ENCODE peak calls at places on chromosomes 2 and 18, in four cellular contexts. Z is fibroblast of lung; U is body of pancreas; X is CD4-positive, alpha-beta T cell. R is an unnamed sample.

GRCh38 chr18:25915907-25916306 is 174.5 kb downstream of the SS18 start:
- DNase-seq in X (no peak), U (no peak), Z (no peak), R (no peak)

GRCh38 chr2:56132138-56132537 is 51.7 kb upstream of the CCDC85A start:
- DNase-seq in X (no peak), U (no peak), Z (peak; percentile 59), R (no peak)

GRCh38 chr18:55064760-55065159 is 105.5 kb upstream of the CCDC68 start:
- DNase-seq in U (no peak), X (no peak), Z (no peak), R (no peak)

GRCh38 chr2:120991401-120991800 is 255.7 kb downstream of the GLI2 start:
- DNase-seq in X (no peak), U (no peak), Z (no peak), R (peak; percentile 11)

GRCh38 chr2:188227713-188228112 is 64.0 kb upstream of the GULP1 start:
- DNase-seq in U (no peak), X (no peak), Z (no peak), R (no peak)

GRCh38 chr18:37385846-37386435 is 179.7 kb downstream of the CELF4 start:
- DNase-seq in U (no peak), X (no peak), Z (peak; percentile 58), R (no peak)

GRCh38 chr2:233280114-233280693 is 27.4 kb upstream of the SAG start:
- DNase-seq in Z (no peak), U (no peak), X (no peak), R (no peak)

GRCh38 chr2:229922449-229923386 is at the start of gene FBXO36:
- DNase-seq in U (peak; percentile 89), Z (no peak), X (peak; percentile 82), R (peak; percentile 88)

GRCh38 chr2:200786423-200786822 is 25.3 kb upstream of the BZW1 start:
- DNase-seq in Z (peak; percentile 89), X (no peak), U (no peak), R (no peak)

GRCh38 chr18:14928396-14928795 is 180.4 kb downstream of the ANKRD30B start:
- DNase-seq in U (no peak), X (no peak), Z (no peak), R (no peak)
- H3K9me3 ChIP-seq in U (no peaks in the 10 kb centered on the region), X (no peaks in the 10 kb centered on the region), Z (no peaks in the 10 kb centered on the region), R (no peaks in the 10 kb centered on the region)

DNA sequence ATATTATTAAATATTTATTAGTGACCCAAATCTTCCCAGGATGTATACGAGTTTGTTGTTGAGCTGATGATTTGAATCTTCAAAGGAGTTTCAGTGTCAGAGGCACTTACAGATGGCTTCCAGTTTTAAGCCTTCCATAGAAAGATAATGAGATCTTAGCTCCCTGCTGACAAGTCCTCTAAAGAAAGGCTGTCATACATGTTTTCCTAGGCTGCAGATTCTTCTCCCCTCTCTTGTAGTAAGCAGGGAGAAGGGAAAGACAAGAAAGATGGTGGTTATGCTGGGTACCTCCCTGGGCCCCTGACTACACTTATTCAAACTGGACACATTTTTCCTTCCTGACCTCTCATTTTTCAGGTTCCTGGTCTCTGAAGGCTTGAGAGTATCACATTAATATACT is 8.1 kb upstream of the GAREM1 start:
- DNase-seq in U (no peak), Z (no peak), X (no peak), R (no peak)
- H3K9me3 ChIP-seq in U (no peaks in the 10 kb centered on the region), Z (no peaks in the 10 kb centered on the region), X (no peaks in the 10 kb centered on the region), R (no peaks in the 10 kb centered on the region)

DNA sequence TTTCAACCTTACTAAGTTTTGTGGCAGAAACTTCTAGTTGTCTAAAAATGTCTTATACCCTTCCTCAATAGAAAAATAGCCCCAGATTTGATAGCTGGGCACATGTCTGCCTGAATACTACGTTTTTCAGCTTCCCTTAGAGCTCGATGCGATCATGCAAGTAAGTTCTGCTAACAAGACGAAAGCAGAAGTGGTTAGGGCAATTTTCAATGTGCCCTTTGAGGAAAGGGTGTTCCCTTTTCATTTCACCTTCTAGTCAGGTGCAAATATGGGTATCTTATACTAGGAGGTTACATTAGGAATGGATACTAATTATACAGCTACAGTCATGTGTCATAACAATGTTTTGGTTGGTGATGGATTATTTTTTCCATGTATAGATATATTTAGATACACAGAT is 1572.1 kb upstream of the LRRTM1 start:
- DNase-seq in U (no peak), X (no peak), Z (no peak), R (no peak)
- H3K9me3 ChIP-seq in U (no peaks in the 10 kb centered on the region), X (no peaks in the 10 kb centered on the region), Z (no peaks in the 10 kb centered on the region), R (no peaks in the 10 kb centered on the region)

GRCh38 chr2:160085662-160086061 is 23.2 kb upstream of the PLA2R1 start:
- DNase-seq in Z (no peak), X (no peak), U (no peak), R (no peak)

GRCh38 chr2:160096414-160096813 is 34.0 kb upstream of the PLA2R1 start:
- DNase-seq in Z (no peak), U (no peak), X (no peak), R (no peak)

GRCh38 chr2:160092445-160092844 is 30.0 kb upstream of the PLA2R1 start:
- DNase-seq in X (no peak), U (no peak), Z (no peak), R (no peak)

GRCh38 chr2:160087854-160088745 is 25.7 kb upstream of the PLA2R1 start:
- DNase-seq in Z (peak; percentile 29), U (no peak), X (no peak), R (no peak)

DNA sequence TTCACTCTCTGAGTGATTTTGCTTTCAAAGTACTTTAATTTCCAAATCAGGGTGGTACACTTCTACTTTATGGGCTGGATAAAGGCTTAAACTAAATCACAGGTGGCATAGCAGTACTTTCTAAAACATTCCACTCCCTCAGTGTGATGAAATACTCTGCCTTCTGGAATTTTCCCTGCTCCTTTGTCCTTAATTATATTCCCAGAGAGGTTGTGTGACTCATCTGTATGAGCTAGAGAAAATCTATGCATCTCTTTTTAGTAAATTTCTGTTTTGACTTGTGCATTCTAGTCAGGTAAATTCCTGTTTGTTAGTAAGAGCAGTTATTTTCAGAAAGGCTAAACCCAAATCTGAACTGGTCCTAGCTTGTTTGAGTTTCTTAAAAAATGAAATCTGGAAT is 29.0 kb upstream of the PLA2R1 start:
- DNase-seq in U (no peak), Z (peak; percentile 19), X (no peak), R (no peak)
- H3K9me3 ChIP-seq in U (no peaks in the 10 kb centered on the region), Z (no peaks in the 10 kb centered on the region), X (peaks cover 31% of the 10 kb centered on the region), R (peaks cover 65% of the 10 kb centered on the region)

DNA sequence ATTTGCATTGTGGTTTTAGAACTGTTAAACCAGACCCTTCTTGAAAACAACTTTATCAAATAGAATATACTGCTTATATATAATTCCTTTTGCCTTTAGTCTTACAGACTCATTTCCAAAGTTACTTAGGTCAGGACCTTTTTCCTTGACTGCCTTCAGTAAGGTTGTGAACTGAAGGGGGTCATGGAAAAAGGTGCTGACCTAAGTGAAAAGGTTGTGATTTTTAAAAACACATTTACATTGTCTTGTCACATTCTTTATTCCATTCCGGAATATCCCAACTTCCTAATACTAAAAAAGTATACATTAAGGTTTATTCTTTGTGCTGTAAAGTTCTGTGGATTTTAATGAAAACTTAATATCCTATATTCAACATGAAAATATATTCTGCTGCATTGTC is 581.4 kb downstream of the SOCS6 start:
- DNase-seq in Z (no peak), U (no peak), X (no peak), R (no peak)
- H3K9me3 ChIP-seq in Z (no peaks in the 10 kb centered on the region), U (no peaks in the 10 kb centered on the region), X (peaks cover 2% of the 10 kb centered on the region), R (no peaks in the 10 kb centered on the region)

DNA sequence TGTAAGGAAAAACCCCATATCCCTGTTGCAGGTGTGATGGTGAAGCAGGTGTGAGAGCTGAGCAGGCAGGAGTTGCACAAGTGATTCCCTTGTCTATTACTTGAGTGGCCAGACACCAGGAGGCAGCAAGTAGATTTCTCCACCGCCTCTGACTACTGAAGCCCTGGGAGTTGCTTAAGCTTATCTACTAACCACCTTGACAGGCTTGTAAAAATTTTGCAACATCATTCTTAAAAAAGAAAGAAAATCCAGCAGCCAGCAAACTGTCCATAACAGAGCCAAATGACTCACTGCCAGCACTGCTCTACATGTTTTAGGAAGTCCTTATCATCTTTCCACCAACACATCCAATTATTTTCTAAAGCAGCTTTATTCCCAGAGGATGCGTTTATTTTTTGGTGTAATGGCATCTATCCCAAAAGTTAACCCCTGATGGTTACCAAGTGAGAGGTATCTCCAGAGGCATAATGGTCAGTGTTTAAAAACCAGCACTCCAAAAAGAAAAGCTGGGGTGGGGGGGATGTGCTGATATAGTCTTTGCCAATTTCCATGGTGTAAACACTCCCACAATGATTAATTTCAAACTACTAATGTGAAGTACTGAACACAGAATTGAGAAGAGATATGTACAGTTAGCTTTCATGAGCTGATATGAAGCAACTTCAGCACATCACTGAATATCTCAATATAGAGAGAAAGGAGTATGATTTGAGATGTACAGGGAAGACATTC is 16.3 kb upstream of the GPR39 start:
- DNase-seq in Z (peak; percentile 21), X (no peak), U (peak; percentile 19), R (no peak)
- H3K9me3 ChIP-seq in Z (no peaks in the 10 kb centered on the region), X (no peaks in the 10 kb centered on the region), U (no peaks in the 10 kb centered on the region), R (no peaks in the 10 kb centered on the region)

GRCh38 chr18:35588122-35588521 is 6.6 kb downstream of the GALNT1 start:
- DNase-seq in Z (no peak), X (no peak), U (no peak), R (no peak)

GRCh38 chr18:35590935-35591334 is 9.4 kb downstream of the GALNT1 start:
- DNase-seq in U (no peak), Z (no peak), X (no peak), R (no peak)

GRCh38 chr18:35585608-35586007 is 4.1 kb downstream of the GALNT1 start:
- DNase-seq in X (no peak), Z (no peak), U (no peak), R (no peak)

GRCh38 chr18:35592298-35592697 is 10.8 kb downstream of the GALNT1 start:
- DNase-seq in Z (no peak), X (no peak), U (no peak), R (no peak)

GRCh38 chr18:35588995-35589394 is 7.5 kb downstream of the GALNT1 start:
- DNase-seq in U (no peak), Z (no peak), X (peak; percentile 9), R (no peak)
- H3K9me3 ChIP-seq in U (no peaks in the 10 kb centered on the region), Z (no peaks in the 10 kb centered on the region), X (no peaks in the 10 kb centered on the region), R (peaks cover 8% of the 10 kb centered on the region)

GRCh38 chr2:216501854-216502253 is 3.2 kb downstream of the RPL37A start:
- DNase-seq in U (no peak), Z (no peak), X (no peak), R (no peak)
- H3K9me3 ChIP-seq in U (no peaks in the 10 kb centered on the region), Z (no peaks in the 10 kb centered on the region), X (no peaks in the 10 kb centered on the region), R (no peaks in the 10 kb centered on the region)

DNA sequence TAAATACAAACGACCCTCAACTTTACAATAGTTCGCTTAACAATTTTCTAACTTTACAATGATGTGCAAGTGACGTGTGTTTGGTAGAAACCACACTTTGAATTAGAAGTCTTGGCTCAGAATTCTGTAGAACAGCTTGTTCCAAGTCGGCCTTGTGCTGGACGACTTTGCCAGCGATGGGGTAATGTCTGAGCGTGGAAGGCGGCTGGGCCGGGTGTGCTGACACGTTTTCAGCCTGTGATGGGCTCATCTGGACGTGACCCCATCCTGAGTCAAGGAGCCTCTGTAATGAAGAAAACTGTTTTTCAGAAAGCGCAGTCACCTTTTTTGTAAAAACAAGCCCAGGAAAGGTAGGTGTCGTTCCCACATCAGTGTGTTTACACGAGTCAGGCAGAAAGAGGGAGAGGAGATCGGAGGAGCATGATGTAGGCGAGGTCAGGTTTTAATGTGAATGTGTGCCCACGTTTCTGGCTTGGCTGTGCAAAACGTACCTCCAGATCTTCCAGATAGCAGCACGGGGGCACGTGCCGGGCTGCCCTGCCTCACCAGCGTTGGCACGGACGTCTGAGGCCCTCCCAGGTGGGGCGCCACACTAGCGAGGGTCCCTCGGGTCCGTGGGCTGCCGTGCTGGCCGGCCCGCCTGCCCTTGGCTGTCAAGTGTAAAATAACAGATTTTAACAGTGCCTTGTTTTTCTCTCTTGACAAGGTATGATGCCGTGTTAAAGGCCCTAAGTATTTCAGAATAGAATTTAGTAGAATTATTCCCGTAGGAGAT is 54.6 kb downstream of the CTDP1 start:
- DNase-seq in U (no peak), X (no peak), Z (peak; percentile 82), R (no peak)
- H3K9me3 ChIP-seq in U (no peaks in the 10 kb centered on the region), X (peaks cover 22% of the 10 kb centered on the region), Z (peaks cover 14% of the 10 kb centered on the region), R (peaks cover 10% of the 10 kb centered on the region)

GRCh38 chr18:31973929-31974546 is 31.1 kb upstream of the TRAPPC8 start:
- DNase-seq in Z (no peak), X (no peak), U (no peak), R (no peak)
- H3K9me3 ChIP-seq in Z (no peaks in the 10 kb centered on the region), X (peaks cover 42% of the 10 kb centered on the region), U (no peaks in the 10 kb centered on the region), R (peaks cover 42% of the 10 kb centered on the region)

R was measured in stomach.